ENCODE peak calls at places on chromosome 13, in nine cellular contexts. R, V, X, P, O, J, Y, Q and T are unnamed samples. For H3K27me3, the result is how much of the 10 kb centered on the place peaks cover.

GRCh38 chr13:78881746-78882145 is 222.8 kb upstream of the OBI1 start:
- DNase-seq in R (no peak), V (no peak), X (no peak), P (peak), O (no peak), J (no peak), Y (no peak), Q (no peak), T (no peak)

GRCh38 chr13:39417643-39418042 is 185.3 kb downstream of the LHFPL6 start:
- DNase-seq in R (no peak), V (no peak), X (peak), P (peak), O (no peak), J (no peak), Y (no peak), Q (peak), T (peak)

GRCh38 chr13:108923386-108924061 is 294.1 kb downstream of the MYO16 start:
- DNase-seq in R (no peak), V (no peak), X (peak), P (no peak), O (no peak), J (no peak), Y (no peak), Q (no peak), T (no peak)

GRCh38 chr13:21528616-21529015 is 69.5 kb upstream of the ZDHHC20 start:
- DNase-seq in R (no peak), V (no peak), X (no peak), P (no peak), O (no peak), J (no peak), Y (no peak), Q (no peak), T (no peak)

GRCh38 chr13:23618341-23618740 is 48.1 kb downstream of the TNFRSF19 start:
- DNase-seq in R (no peak), V (no peak), X (no peak), P (peak), O (no peak), J (no peak), Y (no peak), Q (no peak), T (no peak)

GRCh38 chr13:83221813-83222241 is 660.4 kb downstream of the SLITRK1 start:
- DNase-seq in R (no peak), V (no peak), X (no peak), P (no peak), O (no peak), J (no peak), Y (no peak), Q (no peak), T (no peak)

GRCh38 chr13:30862707-30863106 is 43.4 kb upstream of the MEDAG start:
- DNase-seq in R (peak), V (no peak), X (peak), P (no peak), O (no peak), J (peak), Y (no peak), Q (no peak), T (peak)

GRCh38 chr13:33441015-33441414 is 155.5 kb upstream of the STARD13 start:
- DNase-seq in R (no peak), V (no peak), X (no peak), P (peak), O (no peak), J (no peak), Y (no peak), Q (peak), T (no peak)

GRCh38 chr13:28140433-28141125 is 2.2 kb downstream of the PAN3 start:
- DNase-seq in R (no peak), V (no peak), X (no peak), P (peak), O (no peak), J (no peak), Y (no peak), Q (no peak), T (no peak)

GRCh38 chr13:51397262-51397933 is 55.4 kb downstream of the INTS6 start:
- DNase-seq in R (peak), V (no peak), X (no peak), P (peak), O (peak), J (no peak), Y (no peak), Q (no peak), T (no peak)

GRCh38 chr13:40469581-40470282 is 196.7 kb downstream of the FOXO1 start:
- DNase-seq in R (no peak), V (no peak), X (peak), P (no peak), O (no peak), J (no peak), Y (no peak), Q (no peak), T (no peak)

GRCh38 chr13:59641758-59642157 is 522.0 kb downstream of the DIAPH3 start:
- DNase-seq in R (no peak), V (no peak), X (no peak), P (no peak), O (no peak), J (no peak), Y (no peak), Q (no peak), T (no peak)

GRCh38 chr13:114039471-114040141 is 65.7 kb upstream of the C13orf46 start:
- DNase-seq in R (no peak), V (no peak), X (peak), P (no peak), O (no peak), J (no peak), Y (no peak), Q (no peak), T (peak)

GRCh38 chr13:110565296-110565695 is 3.8 kb upstream of the RAB20 start:
- DNase-seq in R (no peak), V (no peak), X (no peak), P (no peak), O (no peak), J (no peak), Y (no peak), Q (no peak), T (no peak)
- H3K27me3 ChIP-seq in R (under half), V (under half), X (under half), P (under half), O (under half), J (under half), Y (under half), Q (under half), T (under half)

DNA sequence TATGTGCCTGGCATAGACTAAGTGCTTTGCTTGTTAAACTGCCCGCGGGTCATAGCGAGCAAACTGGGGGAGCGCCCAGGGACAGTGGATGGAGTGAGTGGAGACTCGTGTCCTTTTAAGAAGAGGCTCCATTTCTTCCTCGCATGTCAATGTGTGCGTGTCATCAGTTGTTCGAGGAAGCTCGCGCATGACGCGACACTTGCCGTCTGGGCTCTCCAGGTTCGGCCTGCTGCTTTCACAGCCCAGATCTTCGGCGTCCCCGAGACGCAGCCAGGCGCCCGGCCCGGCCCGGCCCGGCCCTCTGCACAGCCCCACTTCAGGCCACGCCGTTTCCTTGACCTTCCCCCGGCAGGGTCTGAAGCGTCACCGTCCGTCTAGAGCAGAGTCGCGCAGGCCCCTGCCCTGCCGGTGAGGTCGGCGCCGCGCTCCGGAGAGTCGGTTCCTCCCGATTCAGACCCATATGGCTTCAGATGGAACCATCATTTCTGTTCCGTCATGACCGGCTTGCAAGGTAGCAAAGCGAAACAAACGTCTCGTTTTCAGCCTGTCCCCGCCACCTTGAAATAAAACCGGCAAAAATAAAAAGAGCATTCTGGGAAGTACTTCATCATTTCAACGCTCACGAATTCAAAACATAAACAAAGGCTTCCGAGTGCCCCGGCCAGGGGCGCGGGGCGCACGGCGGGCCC is 604 bp upstream of the ARHGEF7 start:
- DNase-seq in R (peak), V (no peak), X (peak), P (peak), O (no peak), J (peak), Y (peak), Q (peak), T (peak)
- H3K27me3 ChIP-seq in R (under half), V (under half), X (under half), P (half or more), O (under half), J (under half), Y (under half), Q (under half), T (under half)

GRCh38 chr13:50261502-50261901 is 246.3 kb downstream of the KCNRG start:
- DNase-seq in R (no peak), V (no peak), X (no peak), P (no peak), O (no peak), J (no peak), Y (no peak), Q (no peak), T (no peak)

GRCh38 chr13:50255639-50256038 is 240.4 kb downstream of the KCNRG start:
- DNase-seq in R (no peak), V (no peak), X (no peak), P (no peak), O (no peak), J (no peak), Y (no peak), Q (no peak), T (no peak)

DNA sequence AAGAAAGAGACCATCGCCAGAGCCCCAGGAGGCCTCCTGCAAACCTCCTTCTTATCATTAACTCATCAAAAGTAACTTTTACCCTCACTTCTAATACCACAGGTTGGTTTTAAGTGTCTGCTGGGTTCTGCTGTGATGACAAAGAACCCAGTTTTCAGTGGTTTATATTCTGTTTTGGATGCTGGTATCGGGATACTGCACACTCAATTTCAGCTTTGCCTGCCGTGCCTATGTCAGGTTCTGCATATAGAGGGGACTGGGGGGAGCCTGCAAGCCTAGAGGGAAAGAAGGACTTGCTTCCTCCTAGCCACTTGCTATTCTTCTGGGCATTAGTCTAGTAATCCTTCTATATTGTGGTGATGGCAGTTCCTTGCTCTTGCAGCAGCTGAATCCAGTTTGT is 242.4 kb downstream of the KCNRG start:
- DNase-seq in R (no peak), V (no peak), X (no peak), P (no peak), O (no peak), J (no peak), Y (no peak), Q (no peak), T (no peak)
- H3K27me3 ChIP-seq in R (under half), V (under half), X (under half), P (under half), O (under half), J (under half), Y (under half), Q (under half), T (under half)

DNA sequence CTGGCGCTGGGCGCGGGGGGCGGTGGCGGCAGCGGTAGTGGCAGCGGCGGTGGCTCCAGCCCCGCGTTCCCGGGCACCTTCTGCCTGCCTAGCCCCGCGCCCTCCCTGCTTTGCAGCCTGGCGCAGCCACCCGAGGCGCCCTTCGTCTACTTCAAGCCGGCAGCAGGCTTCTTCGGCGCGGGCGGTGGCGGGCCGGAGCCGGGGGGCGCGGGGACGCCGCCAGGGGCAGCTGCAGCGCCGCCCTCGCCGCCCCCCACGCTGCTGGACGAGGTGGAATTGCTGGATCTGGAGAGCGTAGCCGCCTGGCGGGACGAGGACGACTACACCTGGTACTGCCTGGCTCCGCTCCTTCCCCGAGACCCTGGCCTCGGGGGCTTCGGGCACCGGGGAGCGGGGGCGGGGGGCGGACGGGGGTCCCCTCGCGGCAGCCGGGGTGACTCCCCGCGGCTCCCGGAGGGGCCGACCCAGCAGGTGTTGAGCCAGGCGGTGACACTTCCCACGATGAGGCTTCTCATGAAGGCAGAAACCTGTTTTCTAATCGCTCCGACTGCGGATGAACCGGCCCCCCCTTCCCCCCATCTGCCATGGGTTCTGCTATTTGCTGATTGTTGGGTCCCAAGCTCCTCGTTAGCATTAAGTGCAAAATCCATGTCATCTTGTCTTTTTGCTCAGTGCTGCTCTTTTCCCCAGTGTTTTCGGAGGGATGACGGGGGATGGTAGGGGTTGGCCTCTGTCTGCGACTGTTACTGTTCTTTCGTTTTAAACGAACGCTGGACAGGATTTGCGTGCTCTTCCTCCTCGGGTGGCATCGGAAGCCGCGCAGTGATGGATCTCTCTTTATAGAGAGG is 948 bp downstream of the SLAIN1 start:
- DNase-seq in R (peak), V (peak), X (peak), P (peak), O (no peak), J (peak), Y (peak), Q (peak), T (peak)
- H3K27me3 ChIP-seq in R (under half), V (under half), X (under half), P (under half), O (half or more), J (under half), Y (under half), Q (under half), T (under half)

DNA sequence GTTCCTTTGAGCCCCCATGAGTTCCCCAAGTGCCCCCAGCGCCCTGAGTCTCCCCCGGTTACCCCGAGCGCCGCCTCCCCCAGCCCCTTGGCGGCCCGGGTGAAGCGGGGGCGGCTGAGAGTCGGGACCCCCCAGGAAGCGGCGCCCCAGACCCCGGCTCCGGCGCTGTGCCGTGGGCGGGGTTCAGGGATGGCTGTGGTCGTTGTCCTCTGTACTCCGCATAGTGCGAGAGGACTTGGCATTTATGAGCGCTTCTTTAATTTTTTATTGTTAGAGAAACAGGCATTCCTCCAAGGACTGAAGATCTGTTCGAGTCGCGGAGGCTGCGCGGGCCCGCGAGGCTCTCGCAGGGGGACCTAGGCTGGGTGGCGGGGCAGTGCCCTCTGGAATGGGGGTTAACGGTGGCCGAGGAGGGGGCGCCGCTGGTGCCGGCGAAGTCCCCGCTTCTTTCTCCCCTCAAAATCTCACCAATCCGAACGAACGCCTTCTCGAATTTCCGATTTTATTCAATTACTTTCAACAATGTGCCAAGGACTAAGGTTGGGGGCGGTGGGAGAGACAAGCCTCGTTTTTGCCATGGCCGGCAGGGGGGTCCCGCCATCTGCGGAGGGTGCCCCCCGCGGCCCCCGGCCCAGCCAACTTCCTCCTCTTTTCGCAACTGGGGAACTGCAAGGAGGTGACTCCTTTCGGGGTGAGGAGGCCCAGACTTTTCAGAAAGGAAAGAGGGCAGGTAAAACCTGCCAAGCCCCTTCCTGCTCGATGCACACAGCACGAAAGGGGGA is 595 bp upstream of the GJB2 start:
- DNase-seq in R (no peak), V (no peak), X (peak), P (no peak), O (no peak), J (no peak), Y (no peak), Q (no peak), T (no peak)
- H3K27me3 ChIP-seq in R (under half), V (under half), X (under half), P (half or more), O (half or more), J (half or more), Y (half or more), Q (half or more), T (under half)

GRCh38 chr13:25372275-25373081 is 704 bp downstream of the ATP8A2 start:
- DNase-seq in R (no peak), V (no peak), X (peak), P (peak), O (no peak), J (no peak), Y (no peak), Q (peak), T (no peak)
- H3K27me3 ChIP-seq in R (under half), V (under half), X (under half), P (half or more), O (half or more), J (half or more), Y (under half), Q (under half), T (under half)

GRCh38 chr13:97214921-97215320 is 7.2 kb upstream of the MBNL2 start:
- DNase-seq in R (no peak), V (no peak), X (no peak), P (no peak), O (no peak), J (no peak), Y (no peak), Q (no peak), T (no peak)
- H3K27me3 ChIP-seq in R (under half), V (under half), X (under half), P (under half), O (under half), J (under half), Y (under half), Q (under half), T (under half)